ENCODE peak calls at places on chromosome 5, in seven cellular contexts. U is heart right ventricle, R is NB4, J is fibroblast of lung, V is fibroblast of villous mesenchyme, P is lower lobe of right lung, K is IMR-90. L is an unnamed sample.

GRCh38 chr5:132459031-132459982 is 31.3 kb downstream of the IRF1 start:
- DNase-seq in K (peak), R (peak), P (peak), U (no peak), J (peak), V (peak), L (no peak)

GRCh38 chr5:37723147-37723961 is 116.5 kb downstream of the GDNF start:
- DNase-seq in R (peak), K (no peak), V (no peak), P (no peak), U (no peak), J (no peak), L (peak)

GRCh38 chr5:149419532-149420485 is 40.7 kb upstream of the IL17B start:
- DNase-seq in K (no peak), U (peak), V (peak), R (peak), J (peak), P (no peak), L (no peak)

GRCh38 chr5:150448960-150449490 is 514 bp downstream of the RPS14 start:
- DNase-seq in K (no peak), R (no peak), P (no peak), J (no peak), V (peak), U (no peak), L (no peak)

GRCh38 chr5:137304227-137304874 is 194.8 kb downstream of the SPOCK1 start:
- DNase-seq in V (no peak), R (peak), U (peak), J (no peak), K (no peak), P (no peak), L (no peak)

GRCh38 chr5:69217154-69217731 is 17.4 kb upstream of the CDK7 start:
- DNase-seq in V (no peak), R (peak), P (no peak), U (no peak), J (no peak), K (no peak), L (no peak)

GRCh38 chr5:76715734-76716455 is at the start of gene F2R:
- DNase-seq in V (peak), P (peak), R (peak), J (peak), K (peak), U (peak), L (no peak)

GRCh38 chr5:35319231-35320002 is 89.1 kb upstream of the PRLR start:
- DNase-seq in V (peak), R (peak), U (peak), J (no peak), P (peak), K (peak), L (no peak)

GRCh38 chr5:92144824-92145223 is 761.7 kb upstream of the ARRDC3 start:
- DNase-seq in V (no peak), J (no peak), R (no peak), K (no peak), P (no peak), U (no peak), L (no peak)

DNA sequence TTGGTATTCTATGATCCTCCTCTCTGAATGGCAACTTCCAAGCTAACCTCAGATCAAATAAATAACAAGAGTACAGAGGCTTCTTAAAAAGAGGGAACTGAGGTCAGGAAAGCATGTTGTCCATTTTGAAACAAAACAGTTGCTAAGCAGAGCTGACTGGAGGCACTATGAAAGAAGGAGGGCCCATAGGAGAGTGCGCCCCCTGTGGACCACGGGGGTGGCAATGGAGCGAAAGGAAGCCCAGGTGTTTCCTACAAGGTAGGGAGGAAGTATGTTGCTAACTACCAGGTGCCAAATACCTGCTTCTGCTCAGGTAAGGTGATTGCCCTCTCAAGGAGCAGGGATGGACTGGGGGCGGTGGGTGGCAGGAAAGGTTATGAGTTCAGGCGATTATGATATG is 101.8 kb upstream of the MAST4 start:
- DNase-seq in P (no peak), V (no peak), K (no peak), R (peak), U (no peak), J (no peak), L (no peak)
- TF ChIP-seq CTCF in P (no peak), V (no peak), K (no peak), R (peak), U (no peak), J (no peak), L (peak)

GRCh38 chr5:180797256-180798192 is 5.1 kb downstream of the MGAT1 start:
- DNase-seq in J (no peak), V (no peak), R (no peak), U (no peak), K (no peak), P (no peak), L (no peak)

GRCh38 chr5:180801596-180802324 is 846 bp downstream of the MGAT1 start:
- DNase-seq in P (no peak), J (no peak), U (no peak), V (no peak), K (no peak), R (no peak), L (no peak)

GRCh38 chr5:180798193-180798592 is 4.4 kb downstream of the MGAT1 start:
- DNase-seq in J (no peak), K (no peak), P (no peak), R (no peak), U (no peak), V (no peak), L (no peak)

GRCh38 chr5:180799902-180800801 is 2.5 kb downstream of the MGAT1 start:
- DNase-seq in J (peak), U (no peak), V (peak), K (peak), R (no peak), P (no peak), L (no peak)

GRCh38 chr5:180799194-180799593 is 3.4 kb downstream of the MGAT1 start:
- DNase-seq in P (no peak), R (no peak), J (no peak), K (no peak), U (no peak), V (no peak), L (no peak)
- H3K4me3 ChIP-seq in P (peak), R (no peak), J (no peak), K (no peak), U (no peak), V (no peak), L (no peak)

GRCh38 chr5:31531888-31532710 is at the start of the genes C5orf22 and DROSHA:
- DNase-seq in R (peak), P (peak), K (peak), V (peak), U (peak), J (peak), L (peak)
- TF ChIP-seq CTCF in R (peak), P (no peak), K (no peak), V (peak), U (peak), J (peak), L (no peak)

GRCh38 chr5:100905259-100905914 is 2.3 kb upstream of the ST8SIA4 start:
- DNase-seq in U (no peak), P (no peak), V (no peak), K (no peak), R (peak), J (no peak), L (no peak)
- H3K4me3 ChIP-seq in U (peak), P (peak), V (no peak), K (no peak), R (peak), J (no peak), L (no peak)

GRCh38 chr5:99032234-99033013 is 103.6 kb upstream of the CHD1 start:
- DNase-seq in J (peak), U (peak), K (peak), V (peak), R (peak), P (no peak), L (no peak)
- TF ChIP-seq CTCF in J (peak), U (peak), K (peak), V (peak), R (peak), P (peak), L (peak)

GRCh38 chr5:146039420-146039819 is 66.0 kb downstream of the PLAC8L1 start:
- DNase-seq in P (no peak), V (peak), K (no peak), U (no peak), R (peak), J (no peak), L (no peak)

GRCh38 chr5:146040559-146040958 is 64.8 kb downstream of the PLAC8L1 start:
- DNase-seq in V (no peak), U (peak), K (no peak), R (no peak), P (no peak), J (no peak), L (no peak)

GRCh38 chr5:146043722-146044121 is 61.7 kb downstream of the PLAC8L1 start:
- DNase-seq in K (no peak), P (no peak), R (no peak), V (no peak), J (no peak), U (no peak), L (no peak)

GRCh38 chr5:146042628-146043279 is 62.6 kb downstream of the PLAC8L1 start:
- DNase-seq in J (peak), K (peak), P (no peak), V (peak), R (no peak), U (no peak), L (peak)

DNA sequence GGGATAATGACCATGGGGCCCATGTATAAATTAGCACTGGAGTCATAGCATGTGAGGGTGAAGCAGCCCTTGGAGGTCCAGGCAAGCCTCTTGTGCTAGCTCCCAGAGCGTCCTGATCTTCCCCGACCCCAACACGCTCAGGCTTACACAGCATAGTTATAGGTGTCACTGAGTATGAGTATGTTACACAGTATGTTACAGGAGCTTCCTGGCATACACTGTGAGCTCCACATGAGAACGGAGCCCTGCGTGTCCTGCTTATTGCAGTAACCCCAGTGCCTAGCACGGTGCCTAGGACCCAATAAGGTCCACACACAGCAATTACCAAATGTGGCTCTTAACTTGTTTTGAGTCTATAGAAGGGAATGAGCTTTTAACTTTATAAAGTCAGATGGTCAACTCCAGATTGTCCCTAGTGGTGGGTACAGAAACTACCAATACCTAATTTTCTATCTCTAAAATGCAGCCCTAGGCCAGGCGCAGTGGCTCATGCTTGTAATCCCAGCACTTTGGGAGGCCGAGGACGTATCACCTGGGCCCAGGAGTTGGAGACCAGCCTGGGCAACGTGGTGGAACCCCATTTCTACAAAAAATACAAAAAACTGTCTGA is 64.1 kb downstream of the PLAC8L1 start:
- DNase-seq in K (no peak), J (no peak), R (peak), U (no peak), P (no peak), V (no peak), L (no peak)
- H3K4me3 ChIP-seq in K (no peak), J (no peak), R (no peak), U (no peak), P (no peak), V (no peak), L (no peak)